ENCODE peak calls at places on chromosome 12, in nine cellular contexts. R, Y, X, A, I, T, M, S and B are unnamed samples. For H3K9me3, the result is how much of the 10 kb centered on the place peaks cover.

GRCh38 chr12:124884587-124885438 is 21.1 kb upstream of the SCARB1 start:
- DNase-seq in I (no peak), S (no peak), Y (peak), R (peak), X (no peak), A (no peak), T (peak), M (peak), B (no peak)

GRCh38 chr12:9925746-9926393 is 6.3 kb downstream of the CLEC2A start:
- DNase-seq in I (peak), R (peak), T (peak), M (no peak), Y (no peak), X (no peak), A (no peak), S (peak), B (no peak)

GRCh38 chr12:105538880-105539279 is 208.4 kb downstream of the C12orf75 start:
- DNase-seq in X (no peak), Y (no peak), S (peak), I (no peak), R (no peak), M (no peak), T (no peak), A (no peak), B (no peak)

GRCh38 chr12:59093090-59093489 is 172.8 kb upstream of the LRIG3 start:
- DNase-seq in Y (no peak), I (no peak), R (no peak), A (no peak), M (no peak), T (no peak), S (peak), X (no peak), B (no peak)

GRCh38 chr12:69189378-69189978 is 49.9 kb upstream of the CPSF6 start:
- DNase-seq in M (no peak), S (no peak), A (no peak), Y (no peak), X (no peak), I (peak), T (no peak), R (no peak), B (no peak)

GRCh38 chr12:7161811-7162210 is 27.7 kb upstream of the PEX5 start:
- DNase-seq in T (no peak), M (no peak), R (no peak), Y (no peak), S (peak), A (no peak), I (no peak), X (no peak), B (no peak)

GRCh38 chr12:47408171-47408871 is 297.5 kb downstream of the RPAP3 start:
- DNase-seq in T (peak), A (no peak), R (peak), M (peak), Y (no peak), I (peak), S (no peak), X (no peak), B (no peak)

GRCh38 chr12:79397609-79398008 is 293.2 kb downstream of the PAWR start:
- DNase-seq in T (no peak), M (no peak), R (no peak), I (no peak), Y (no peak), A (no peak), X (no peak), S (peak), B (no peak)

GRCh38 chr12:81726634-81727033 is 32.5 kb downstream of the PPFIA2 start:
- DNase-seq in M (no peak), A (no peak), T (no peak), R (no peak), I (no peak), Y (no peak), S (no peak), X (no peak), B (no peak)

GRCh38 chr12:118866346-118866745 is 115.0 kb upstream of the SRRM4 start:
- DNase-seq in M (no peak), T (no peak), R (no peak), X (no peak), I (peak), A (no peak), Y (no peak), S (no peak), B (no peak)

GRCh38 chr12:19654630-19655384 is 215.5 kb downstream of the AEBP2 start:
- DNase-seq in S (peak), X (no peak), Y (no peak), T (no peak), M (no peak), I (no peak), A (no peak), R (no peak), B (no peak)

GRCh38 chr12:78887008-78887407 is 22.4 kb downstream of the SYT1 start:
- DNase-seq in R (no peak), S (peak), A (no peak), Y (no peak), M (no peak), I (peak), T (no peak), X (no peak), B (no peak)

GRCh38 chr12:761276-761675 is 8.9 kb downstream of the WNK1 start:
- DNase-seq in I (no peak), S (no peak), M (no peak), A (no peak), T (no peak), R (no peak), X (no peak), Y (no peak), B (no peak)

GRCh38 chr12:19138551-19139344 is 9.2 kb downstream of the PLEKHA5 start:
- DNase-seq in Y (no peak), X (no peak), T (peak), M (no peak), A (no peak), I (peak), S (peak), R (no peak), B (no peak)

GRCh38 chr12:5567021-5567744 is 135.3 kb downstream of the NTF3 start:
- DNase-seq in S (peak), I (no peak), R (no peak), Y (no peak), A (no peak), T (no peak), X (no peak), M (no peak), B (no peak)

GRCh38 chr12:120368789-120369475 is at the start of gene MSI1:
- DNase-seq in M (no peak), A (no peak), X (no peak), T (no peak), I (no peak), Y (no peak), S (no peak), R (no peak), B (no peak)

GRCh38 chr12:120742207-120742536 is 16.5 kb downstream of the ACADS start:
- DNase-seq in S (no peak), I (no peak), Y (no peak), M (no peak), R (no peak), A (no peak), T (no peak), X (no peak), B (no peak)

GRCh38 chr12:79329933-79330332 is 360.8 kb downstream of the PAWR start:
- DNase-seq in M (no peak), S (peak), Y (no peak), R (no peak), A (no peak), T (no peak), X (no peak), I (peak), B (no peak)

GRCh38 chr12:19410639-19411184 is 28.6 kb upstream of the AEBP2 start:
- DNase-seq in R (no peak), T (no peak), I (no peak), A (no peak), S (no peak), X (no peak), M (no peak), Y (no peak), B (no peak)

GRCh38 chr12:62866451-62867082 is 68.4 kb downstream of the PPM1H start:
- DNase-seq in R (peak), I (peak), A (no peak), X (no peak), M (no peak), Y (no peak), S (peak), T (no peak), B (no peak)

GRCh38 chr12:103858335-103858734 is 17.3 kb upstream of the NT5DC3 start:
- DNase-seq in M (no peak), S (no peak), A (no peak), R (no peak), I (no peak), Y (no peak), X (no peak), T (no peak), B (no peak)

GRCh38 chr12:106113446-106114083 is 25.2 kb downstream of the NUAK1 start:
- DNase-seq in A (no peak), R (no peak), T (no peak), X (no peak), Y (no peak), I (no peak), M (no peak), S (no peak), B (no peak)

GRCh38 chr12:12008931-12009611 is 61.7 kb upstream of the BCL2L14 start:
- DNase-seq in A (peak), M (no peak), S (peak), T (no peak), Y (no peak), R (no peak), X (no peak), I (peak), B (no peak)

GRCh38 chr12:67474934-67475620 is 173.5 kb upstream of the DYRK2 start:
- DNase-seq in I (no peak), X (no peak), Y (no peak), T (no peak), R (peak), A (no peak), M (no peak), S (no peak), B (no peak)

GRCh38 chr12:6067152-6067916 is 57.1 kb downstream of the VWF start:
- DNase-seq in Y (no peak), I (peak), M (no peak), T (peak), R (no peak), X (no peak), S (peak), A (no peak), B (no peak)

GRCh38 chr12:106773286-106773685 is 1.2 kb upstream of the RIC8B start:
- DNase-seq in I (no peak), X (peak), R (no peak), A (no peak), S (no peak), T (no peak), M (no peak), Y (no peak), B (no peak)

GRCh38 chr12:52041032-52041431 is 10.2 kb upstream of the NR4A1 start:
- DNase-seq in T (no peak), S (no peak), I (no peak), A (no peak), M (no peak), R (no peak), Y (no peak), X (no peak), B (no peak)

GRCh38 chr12:124700810-124701594 is 133.6 kb upstream of the NCOR2 start:
- DNase-seq in S (peak), A (no peak), T (no peak), Y (no peak), R (no peak), X (no peak), M (no peak), I (peak), B (no peak)

GRCh38 chr12:49933793-49934192 is 16.7 kb upstream of the AQP2 start:
- DNase-seq in T (no peak), S (peak), R (no peak), A (no peak), I (peak), Y (no peak), M (no peak), X (no peak), B (no peak)

GRCh38 chr12:14327717-14328116 is 37.8 kb upstream of the ATF7IP start:
- DNase-seq in M (no peak), Y (no peak), S (peak), I (no peak), X (no peak), R (no peak), A (no peak), T (no peak), B (no peak)

GRCh38 chr12:53345486-53346195 is 9.5 kb upstream of the SP7 start:
- DNase-seq in R (no peak), S (no peak), Y (no peak), M (no peak), A (no peak), T (no peak), I (no peak), X (no peak), B (no peak)

GRCh38 chr12:116402163-116402939 is 124.9 kb upstream of the MED13L start:
- DNase-seq in X (no peak), I (no peak), T (no peak), A (no peak), Y (no peak), M (no peak), S (no peak), R (no peak), B (no peak)
- H3K9me3 ChIP-seq in X (under half), I (under half), T (under half), A (under half), Y (under half), M (under half), S (under half), R (under half), B (under half)

DNA sequence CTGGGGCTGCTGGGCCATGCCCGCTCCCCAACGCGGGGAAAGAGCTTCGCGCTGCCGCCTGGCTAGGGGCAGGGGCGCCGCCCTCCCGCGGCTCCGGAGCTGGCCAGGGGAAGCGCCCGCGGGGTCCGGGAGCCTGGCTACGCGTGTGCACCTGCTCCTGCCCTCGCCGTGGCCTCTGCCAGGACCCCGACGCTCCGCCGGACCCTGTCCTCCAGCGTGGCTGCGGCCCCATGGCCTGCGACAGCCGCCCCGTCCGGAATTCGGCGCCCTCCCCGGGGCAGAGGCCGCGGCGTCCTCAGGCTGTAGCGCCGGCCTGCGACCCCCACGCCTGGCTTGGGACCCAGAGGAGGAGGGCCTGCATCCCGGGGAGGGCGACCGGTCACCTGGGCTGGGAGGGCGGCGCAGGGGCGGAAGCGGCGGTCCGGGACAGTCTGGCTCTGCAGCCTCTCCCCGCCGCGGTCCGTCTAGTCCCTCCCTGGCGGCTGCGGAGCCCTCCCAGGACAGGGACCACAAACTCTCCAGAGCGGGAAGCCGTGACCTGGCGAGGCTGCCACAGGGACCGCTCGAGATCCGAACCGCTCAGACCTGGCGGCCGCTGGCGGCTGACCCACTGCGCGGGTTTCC is 85.6 kb downstream of the ALG10 start:
- DNase-seq in R (no peak), M (no peak), Y (no peak), S (no peak), A (no peak), X (no peak), I (no peak), T (no peak), B (no peak)
- H3K9me3 ChIP-seq in R (under half), M (under half), Y (under half), S (under half), A (under half), X (under half), I (under half), T (under half), B (under half)

GRCh38 chr12:131389051-131390013 is 321.6 kb upstream of the SFSWAP start:
- DNase-seq in A (no peak), S (no peak), M (no peak), X (no peak), Y (no peak), R (no peak), I (no peak), T (no peak), B (no peak)

GRCh38 chr12:131391399-131391798 is 319.5 kb upstream of the SFSWAP start:
- DNase-seq in M (no peak), A (no peak), T (no peak), X (no peak), R (no peak), Y (no peak), S (no peak), I (no peak), B (no peak)

GRCh38 chr12:131387281-131388163 is 323.4 kb upstream of the SFSWAP start:
- DNase-seq in A (no peak), Y (no peak), T (no peak), I (no peak), X (no peak), S (no peak), M (no peak), R (no peak), B (no peak)

GRCh38 chr12:131388164-131388795 is 322.6 kb upstream of the SFSWAP start:
- DNase-seq in S (no peak), X (no peak), T (no peak), Y (no peak), R (no peak), M (no peak), I (no peak), A (no peak), B (no peak)

DNA sequence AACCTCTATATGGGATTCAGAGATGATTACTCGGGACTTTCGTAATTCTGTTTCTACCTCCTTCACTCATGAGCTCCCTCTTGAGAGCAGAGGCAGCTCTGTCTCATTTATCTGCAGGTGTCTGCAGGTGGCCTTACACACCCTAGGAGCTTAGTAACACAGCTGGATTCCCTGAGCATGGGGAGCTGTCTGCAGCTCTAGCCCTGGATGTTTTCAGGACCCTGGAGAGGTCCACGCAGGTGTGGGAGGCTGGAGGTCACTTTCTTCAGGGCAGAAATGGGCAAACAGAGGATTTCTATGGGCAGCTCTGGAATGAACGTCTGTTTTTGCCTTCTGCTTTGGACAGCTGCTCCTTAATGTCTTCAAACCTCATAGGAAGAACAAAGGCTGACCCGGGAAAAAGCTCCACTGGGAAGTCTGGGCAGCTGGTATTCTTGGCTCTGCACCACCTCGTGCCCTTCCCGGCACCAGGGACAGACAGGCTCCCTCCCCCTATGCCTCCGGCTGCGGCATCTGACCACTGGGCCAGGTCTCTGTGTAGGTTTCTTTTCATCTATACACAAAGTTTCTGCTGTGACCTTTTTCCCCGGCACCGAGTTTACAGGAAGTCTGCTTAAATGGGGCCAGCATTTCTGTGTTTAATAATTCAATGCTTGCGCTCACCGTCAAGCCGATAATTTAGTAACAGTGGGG is 320.3 kb upstream of the SFSWAP start:
- DNase-seq in I (peak), R (peak), S (no peak), Y (no peak), T (peak), X (no peak), A (no peak), M (no peak), B (no peak)
- H3K9me3 ChIP-seq in I (under half), R (under half), S (under half), Y (under half), T (under half), X (under half), A (under half), M (under half), B (under half)

GRCh38 chr12:56806303-56806702 is 43.2 kb downstream of the HSD17B6 start:
- DNase-seq in X (no peak), A (no peak), M (no peak), Y (no peak), I (no peak), S (no peak), R (no peak), T (no peak), B (no peak)

GRCh38 chr12:56810918-56811317 is 47.8 kb downstream of the HSD17B6 start:
- DNase-seq in S (no peak), I (no peak), A (no peak), T (no peak), X (no peak), R (no peak), Y (no peak), M (no peak), B (no peak)

GRCh38 chr12:56805282-56805855 is 42.2 kb downstream of the HSD17B6 start:
- DNase-seq in A (no peak), I (no peak), S (no peak), T (no peak), R (no peak), X (no peak), Y (no peak), M (no peak), B (no peak)

GRCh38 chr12:56804684-56805083 is 41.6 kb downstream of the HSD17B6 start:
- DNase-seq in S (no peak), A (no peak), Y (no peak), R (no peak), X (no peak), I (no peak), T (no peak), M (no peak), B (no peak)

DNA sequence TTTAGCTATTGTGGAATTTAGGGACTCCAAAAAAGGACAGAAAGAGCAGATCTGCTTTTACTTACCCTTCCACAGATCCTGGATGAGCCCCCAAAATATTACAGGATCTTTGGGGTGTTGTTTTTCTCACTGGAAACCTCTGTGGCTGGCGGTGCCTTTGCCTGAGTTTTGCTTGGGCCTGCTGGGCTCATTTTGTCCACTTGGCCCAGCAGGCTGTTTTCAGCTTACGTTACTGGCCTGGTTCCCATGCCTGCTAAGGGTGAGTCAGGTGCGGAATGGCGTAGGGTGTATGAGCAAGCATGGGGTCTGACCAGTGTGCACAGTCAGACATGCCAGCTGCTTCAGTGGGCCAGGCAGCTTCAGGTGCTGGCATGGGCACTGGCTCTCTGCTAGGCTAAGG is 45.8 kb downstream of the HSD17B6 start:
- DNase-seq in R (no peak), Y (no peak), X (no peak), S (no peak), M (no peak), A (no peak), T (no peak), I (peak), B (no peak)
- H3K9me3 ChIP-seq in R (under half), Y (under half), X (under half), S (under half), M (under half), A (under half), T (under half), I (under half), B (under half)

GRCh38 chr12:127174881-127175280 is 1092.1 kb upstream of the TMEM132C start:
- DNase-seq in T (no peak), I (peak), A (no peak), R (no peak), Y (no peak), X (no peak), S (no peak), M (no peak), B (no peak)
- H3K9me3 ChIP-seq in T (under half), I (under half), A (under half), R (under half), Y (under half), X (under half), S (under half), M (under half), B (under half)